ENCODE peak calls at places on chromosomes 2 and 18, in ten cellular contexts. P is GM18507; E is hypothalamus; Z is putamen; Q is ACHN; I is activated CD4-positive, CD25-positive, alpha-beta regulatory T cell treated with anti-CD3 and anti-CD28 coated beads, Interleukin-2, amount 50 U/mL, for 16 hours; F is ovary; T is trophoblast cell; V is EH; O is naive thymus-derived CD8-positive, alpha-beta T cell. H is an unnamed sample.

GRCh38 chr18:70468861-70469570 is 180.2 kb downstream of the SOCS6 start:
- DNase-seq in P (no peak), E (no peak), Z (peak), Q (no peak), I (no peak), F (no peak), T (no peak), V (no peak), O (no peak), H (no peak)

GRCh38 chr18:36028859-36029258 is 38.5 kb downstream of the RPRD1A start:
- DNase-seq in P (no peak), E (no peak), Z (no peak), Q (no peak), I (no peak), F (no peak), T (peak), V (no peak), O (no peak), H (no peak)

GRCh38 chr18:51461956-51462355 is 264.5 kb upstream of the MEX3C start:
- DNase-seq in P (no peak), E (no peak), Z (no peak), Q (no peak), I (no peak), F (no peak), T (peak), V (no peak), O (no peak), H (no peak)

GRCh38 chr2:241321033-241321432 is 5.3 kb downstream of the SEPTIN2 start:
- DNase-seq in P (no peak), E (no peak), Z (no peak), Q (no peak), I (no peak), F (no peak), T (no peak), V (no peak), O (no peak), H (no peak)

GRCh38 chr2:223464071-223464470 is 138.1 kb downstream of the SCG2 start:
- DNase-seq in P (no peak), E (no peak), Z (no peak), Q (no peak), I (no peak), F (no peak), T (no peak), V (peak), O (no peak), H (no peak)

GRCh38 chr2:216596986-216597509 is 36.2 kb upstream of the IGFBP2 start:
- DNase-seq in P (no peak), E (no peak), Z (no peak), Q (no peak), I (no peak), F (no peak), T (no peak), V (peak), O (no peak), H (no peak)

GRCh38 chr2:39573276-39573675 is 92.4 kb upstream of the TMEM178A start:
- DNase-seq in P (no peak), E (no peak), Z (no peak), Q (no peak), I (no peak), F (no peak), T (no peak), V (no peak), O (no peak), H (no peak)

GRCh38 chr2:38095996-38096861 is 20.3 kb upstream of the CYP1B1 start:
- DNase-seq in P (no peak), E (no peak), Z (no peak), Q (no peak), I (no peak), F (no peak), T (peak), V (peak), O (no peak), H (no peak)

GRCh38 chr2:160582481-160583161 is 89.0 kb upstream of the RBMS1 start:
- DNase-seq in P (no peak), E (no peak), Z (no peak), Q (peak), I (no peak), F (no peak), T (peak), V (no peak), O (no peak), H (no peak)

GRCh38 chr18:76562286-76562840 is 67.3 kb upstream of the ZNF516 start:
- DNase-seq in P (no peak), E (no peak), Z (no peak), Q (no peak), I (no peak), F (no peak), T (no peak), V (no peak), O (no peak), H (no peak)

GRCh38 chr2:191195021-191195420 is 44.2 kb upstream of the STAT4 start:
- DNase-seq in P (no peak), E (no peak), Z (no peak), Q (no peak), I (no peak), F (no peak), T (no peak), V (no peak), O (no peak), H (no peak)

GRCh38 chr2:206984206-206984605 is 44.9 kb downstream of the CPO start:
- DNase-seq in P (no peak), E (no peak), Z (peak), Q (no peak), I (no peak), F (no peak), T (no peak), V (peak), O (no peak), H (no peak)

GRCh38 chr2:13413989-13414388 is 697.3 kb downstream of the TRIB2 start:
- DNase-seq in P (no peak), E (no peak), Z (no peak), Q (peak), I (no peak), F (no peak), T (no peak), V (no peak), O (no peak), H (no peak)

GRCh38 chr2:68287580-68288441 is 31.9 kb downstream of the CNRIP1 start:
- DNase-seq in P (no peak), E (no peak), Z (peak), Q (no peak), I (no peak), F (peak), T (peak), V (no peak), O (no peak), H (no peak)

GRCh38 chr2:188369365-188369764 is 77.7 kb downstream of the GULP1 start:
- DNase-seq in P (peak), E (no peak), Z (peak), Q (peak), I (no peak), F (no peak), T (peak), V (peak), O (no peak), H (no peak)

GRCh38 chr18:79583984-79584401 is 95.6 kb upstream of the CTDP1 start:
- DNase-seq in P (no peak), E (no peak), Z (no peak), Q (no peak), I (no peak), F (peak), T (no peak), V (no peak), O (no peak), H (no peak)

GRCh38 chr2:226495466-226496161 is 304.0 kb downstream of the IRS1 start:
- DNase-seq in P (no peak), E (no peak), Z (no peak), Q (no peak), I (no peak), F (no peak), T (no peak), V (no peak), O (no peak), H (no peak)

GRCh38 chr2:63050186-63050915 is at the start of gene OTX1:
- DNase-seq in P (peak), E (no peak), Z (peak), Q (peak), I (no peak), F (peak), T (peak), V (peak), O (no peak), H (peak)

GRCh38 chr2:60347781-60348180 is 205.7 kb downstream of the BCL11A start:
- DNase-seq in P (no peak), E (no peak), Z (no peak), Q (no peak), I (no peak), F (no peak), T (peak), V (no peak), O (no peak), H (no peak)

GRCh38 chr2:234241656-234242445 is 191.3 kb downstream of the SPP2 start:
- DNase-seq in P (no peak), E (no peak), Z (no peak), Q (peak), I (no peak), F (no peak), T (peak), V (peak), O (no peak), H (no peak)

GRCh38 chr18:10101293-10101701 is 187.5 kb downstream of the VAPA start:
- DNase-seq in P (no peak), E (no peak), Z (no peak), Q (no peak), I (no peak), F (peak), T (no peak), V (peak), O (no peak), H (no peak)

GRCh38 chr2:20365249-20365817 is 14.7 kb upstream of the PUM2 start:
- DNase-seq in P (peak), E (no peak), Z (no peak), Q (no peak), I (no peak), F (no peak), T (peak), V (peak), O (no peak), H (no peak)

GRCh38 chr18:49206717-49207116 is 253.7 kb downstream of the DYM start:
- DNase-seq in P (no peak), E (no peak), Z (no peak), Q (no peak), I (no peak), F (no peak), T (no peak), V (no peak), O (no peak), H (no peak)

GRCh38 chr2:6506311-6507258 is 359.1 kb downstream of the CMPK2 start:
- DNase-seq in P (no peak), E (no peak), Z (peak), Q (peak), I (no peak), F (no peak), T (peak), V (peak), O (no peak), H (no peak)

GRCh38 chr2:17754773-17755425 is 961 bp downstream of the GEN1 start:
- DNase-seq in P (no peak), E (no peak), Z (no peak), Q (peak), I (no peak), F (no peak), T (peak), V (peak), O (no peak), H (no peak)

GRCh38 chr2:150732064-150732463 is 244.6 kb upstream of the RND3 start:
- DNase-seq in P (no peak), E (no peak), Z (no peak), Q (peak), I (no peak), F (no peak), T (no peak), V (peak), O (no peak), H (no peak)

GRCh38 chr18:72181241-72181764 is 362.8 kb downstream of the CBLN2 start:
- DNase-seq in P (no peak), E (no peak), Z (no peak), Q (no peak), I (no peak), F (no peak), T (no peak), V (no peak), O (no peak), H (no peak)

GRCh38 chr2:56215911-56216310 is 32.1 kb downstream of the CCDC85A start:
- DNase-seq in P (no peak), E (no peak), Z (no peak), Q (no peak), I (no peak), F (no peak), T (no peak), V (no peak), O (no peak), H (no peak)

GRCh38 chr2:209960676-209961630 is 41.5 kb upstream of the RPE start:
- DNase-seq in P (peak), E (no peak), Z (peak), Q (peak), I (no peak), F (peak), T (peak), V (peak), O (peak), H (peak)

GRCh38 chr2:68806511-68807109 is 64.6 kb downstream of the BMP10 start:
- DNase-seq in P (no peak), E (no peak), Z (no peak), Q (no peak), I (no peak), F (no peak), T (peak), V (peak), O (no peak), H (no peak)

GRCh38 chr2:150491943-150492342 is 4.5 kb upstream of the RND3 start:
- DNase-seq in P (no peak), E (no peak), Z (no peak), Q (no peak), I (no peak), F (no peak), T (no peak), V (peak), O (no peak), H (no peak)

GRCh38 chr2:237196866-237197618 is 111.4 kb downstream of the COPS8 start:
- DNase-seq in P (no peak), E (no peak), Z (no peak), Q (no peak), I (no peak), F (peak), T (peak), V (peak), O (no peak), H (peak)

GRCh38 chr2:31089645-31090044 is 48.6 kb downstream of the GALNT14 start:
- DNase-seq in P (no peak), E (no peak), Z (no peak), Q (no peak), I (no peak), F (no peak), T (peak), V (no peak), O (no peak), H (no peak)